ENCODE peak calls at places on chromosome 22, in seven cellular contexts. V is AG20443, W is non-pigmented ciliary epithelial cell, M is kidney tubule cell, C is AG08396, I is GM19239, L is substantia nigra. A is an unnamed sample.

GRCh38 chr22:38455530-38456271 is 702 bp upstream of the KCNJ4 start:
- DNase-seq in V (peak; percentile 64), W (no peak), M (no peak), C (peak; percentile 59), I (no peak), L (no peak), A (no peak)

GRCh38 chr22:19059481-19060278 is 62.5 kb downstream of the DGCR2 start:
- DNase-seq in V (no peak), W (no peak), M (no peak), C (no peak), I (no peak), L (no peak), A (no peak)

GRCh38 chr22:50526849-50527801 is 1.7 kb upstream of the SCO2 start:
- DNase-seq in V (no peak), W (no peak), M (peak; percentile 65), C (no peak), I (no peak), L (no peak), A (no peak)

GRCh38 chr22:47552024-47552423 is 789.6 kb downstream of the TBC1D22A start:
- DNase-seq in V (no peak), W (no peak), M (no peak), C (no peak), I (no peak), L (no peak), A (no peak)

GRCh38 chr22:24184057-24184798 is 2.9 kb downstream of the SUSD2 start:
- DNase-seq in V (no peak), W (no peak), M (no peak), C (no peak), I (no peak), L (no peak), A (no peak)

GRCh38 chr22:42969348-42969975 is 45.5 kb downstream of the PACSIN2 start:
- DNase-seq in V (peak; percentile 71), W (peak; percentile 78), M (peak; percentile 46), C (peak; percentile 63), I (no peak), L (no peak), A (peak; percentile 69)

GRCh38 chr22:23856721-23857605 is 712 bp upstream of the SLC2A11 start:
- DNase-seq in V (peak; percentile 69), W (no peak), M (peak; percentile 79), C (peak; percentile 61), I (peak; percentile 74), L (no peak), A (peak; percentile 65)

GRCh38 chr22:24440718-24441405 is 13.5 kb downstream of the ADORA2A start:
- DNase-seq in V (no peak), W (no peak), M (no peak), C (no peak), I (no peak), L (no peak), A (no peak)

GRCh38 chr22:31625661-31626426 is 36.2 kb downstream of the PISD start:
- DNase-seq in V (peak; percentile 74), W (no peak), M (no peak), C (no peak), I (no peak), L (peak; percentile 46), A (no peak)

GRCh38 chr22:29391546-29391945 is 3.2 kb upstream of the AP1B1 start:
- DNase-seq in V (no peak), W (no peak), M (no peak), C (no peak), I (no peak), L (no peak), A (no peak)

GRCh38 chr22:35350539-35351503 is 30.1 kb upstream of the HMOX1 start:
- DNase-seq in V (peak; percentile 96), W (peak; percentile 65), M (peak; percentile 97), C (peak; percentile 96), I (peak; percentile 94), L (peak; percentile 72), A (peak; percentile 79)

GRCh38 chr22:42080287-42080686 is 787 bp downstream of the SMDT1 start:
- DNase-seq in V (peak; percentile 43), W (no peak), M (peak; percentile 41), C (peak; percentile 34), I (no peak), L (no peak), A (no peak)

GRCh38 chr22:20319041-20319744 is 667 bp downstream of the DGCR6L start:
- DNase-seq in V (peak; percentile 30), W (no peak), M (peak; percentile 33), C (peak; percentile 37), I (no peak), L (no peak), A (no peak)

GRCh38 chr22:42519544-42520237 is at the start of gene RRP7A:
- DNase-seq in V (peak; percentile 92), W (peak; percentile 10), M (peak; percentile 74), C (peak; percentile 88), I (peak; percentile 62), L (peak; percentile 77), A (peak; percentile 4)

GRCh38 chr22:49566141-49566541 is 261.5 kb downstream of the BRD1 start:
- DNase-seq in V (no peak), W (no peak), M (no peak), C (no peak), I (no peak), L (no peak), A (no peak)

GRCh38 chr22:31575190-31575589 is 78.9 kb downstream of the SFI1 start:
- DNase-seq in V (no peak), W (no peak), M (no peak), C (no peak), I (no peak), L (peak; percentile 14), A (no peak)

A was measured in astrocyte of the cerebellum.